ENCODE peak calls at places on chromosomes 1 and 21, in ten cellular contexts. A is left ventricle myocardium inferior; T is cardiac muscle cell; I is ovary; B is heart left ventricle; W is breast epithelium; Q is H1; C is CD4-positive, alpha-beta memory T cell; O is neural progenitor cell; G is sigmoid colon. D is an unnamed sample. For H3K4me1, the result is how much of the 10 kb centered on the place peaks cover.

GRCh38 chr1:193270996-193271395 is 84.6 kb upstream of the B3GALT2 start:
- DNase-seq in A (no peak), T (no peak), I (no peak), B (no peak), W (no peak), Q (no peak), C (no peak), O (no peak), G (no peak), D (no peak)

GRCh38 chr1:64514197-64514765 is 44.4 kb downstream of the CACHD1 start:
- DNase-seq in A (no peak), T (peak), I (no peak), B (no peak), W (no peak), Q (no peak), C (no peak), O (no peak), G (no peak), D (no peak)

GRCh38 chr1:177479600-177479999 is 308.8 kb downstream of the BRINP2 start:
- DNase-seq in A (no peak), T (no peak), I (no peak), B (no peak), W (no peak), Q (no peak), C (no peak), O (peak), G (no peak), D (no peak)

GRCh38 chr1:16152521-16153087 is 3.3 kb downstream of the EPHA2 start:
- DNase-seq in A (peak), T (no peak), I (no peak), B (no peak), W (no peak), Q (no peak), C (peak), O (peak), G (no peak), D (peak)

GRCh38 chr21:39057121-39057520 is 126.1 kb downstream of the PSMG1 start:
- DNase-seq in A (no peak), T (no peak), I (no peak), B (peak), W (no peak), Q (no peak), C (no peak), O (no peak), G (no peak), D (no peak)

GRCh38 chr1:24022611-24023359 is 42.7 kb upstream of the SRSF10 start:
- DNase-seq in A (no peak), T (no peak), I (no peak), B (no peak), W (no peak), Q (no peak), C (no peak), O (no peak), G (no peak), D (no peak)

GRCh38 chr1:187696092-187696491 is 867.3 kb downstream of the PLA2G4A start:
- DNase-seq in A (no peak), T (no peak), I (no peak), B (no peak), W (no peak), Q (no peak), C (no peak), O (no peak), G (no peak), D (no peak)

GRCh38 chr1:198443374-198444233 is 96.9 kb downstream of the ATP6V1G3 start:
- DNase-seq in A (no peak), T (no peak), I (no peak), B (no peak), W (no peak), Q (no peak), C (no peak), O (no peak), G (no peak), D (no peak)

GRCh38 chr1:145975216-145975615 is 10.7 kb downstream of the POLR3GL start:
- DNase-seq in A (no peak), T (no peak), I (no peak), B (no peak), W (no peak), Q (no peak), C (no peak), O (no peak), G (no peak), D (no peak)

GRCh38 chr1:7247683-7248401 is 462.6 kb downstream of the CAMTA1 start:
- DNase-seq in A (no peak), T (no peak), I (no peak), B (no peak), W (no peak), Q (no peak), C (no peak), O (no peak), G (no peak), D (no peak)

GRCh38 chr1:157274698-157275534 is 136.7 kb upstream of the ETV3 start:
- DNase-seq in A (no peak), T (no peak), I (no peak), B (no peak), W (no peak), Q (no peak), C (no peak), O (no peak), G (no peak), D (no peak)

GRCh38 chr1:39213511-39214002 is 9.1 kb downstream of the MACF1 start:
- DNase-seq in A (no peak), T (no peak), I (no peak), B (no peak), W (no peak), Q (no peak), C (no peak), O (peak), G (no peak), D (no peak)

GRCh38 chr21:45972716-45973474 is 8.7 kb upstream of the COL6A1 start:
- DNase-seq in A (peak), T (no peak), I (peak), B (peak), W (peak), Q (peak), C (no peak), O (peak), G (peak), D (peak)

GRCh38 chr21:45971487-45972352 is 9.8 kb upstream of the COL6A1 start:
- DNase-seq in A (peak), T (no peak), I (peak), B (peak), W (no peak), Q (no peak), C (no peak), O (no peak), G (peak), D (peak)

GRCh38 chr21:45973475-45974072 is 8.0 kb upstream of the COL6A1 start:
- DNase-seq in A (peak), T (peak), I (peak), B (peak), W (peak), Q (peak), C (peak), O (peak), G (peak), D (peak)

GRCh38 chr21:45970674-45971486 is 10.7 kb upstream of the COL6A1 start:
- DNase-seq in A (peak), T (peak), I (peak), B (peak), W (no peak), Q (peak), C (no peak), O (peak), G (peak), D (peak)

GRCh38 chr21:45972353-45972715 is 9.2 kb upstream of the COL6A1 start:
- DNase-seq in A (peak), T (no peak), I (peak), B (no peak), W (no peak), Q (peak), C (no peak), O (no peak), G (peak), D (peak)
- H3K4me3 ChIP-seq in A (peak), T (no peak), I (peak), B (no peak), W (peak), Q (peak), C (no peak), O (no peak), G (peak), D (no peak)

GRCh38 chr21:41630249-41630648 is 122.3 kb upstream of the TMPRSS2 start:
- DNase-seq in A (no peak), T (no peak), I (no peak), B (no peak), W (no peak), Q (no peak), C (no peak), O (no peak), G (no peak), D (no peak)

GRCh38 chr21:41633627-41634026 is 125.7 kb upstream of the TMPRSS2 start:
- DNase-seq in A (no peak), T (no peak), I (no peak), B (no peak), W (no peak), Q (no peak), C (no peak), O (no peak), G (no peak), D (no peak)

GRCh38 chr21:41630917-41631316 is 123.0 kb upstream of the TMPRSS2 start:
- DNase-seq in A (no peak), T (no peak), I (no peak), B (no peak), W (no peak), Q (no peak), C (no peak), O (no peak), G (no peak), D (no peak)

GRCh38 chr21:41632748-41633475 is 125.0 kb upstream of the TMPRSS2 start:
- DNase-seq in A (no peak), T (no peak), I (no peak), B (no peak), W (no peak), Q (no peak), C (no peak), O (no peak), G (no peak), D (no peak)

DNA sequence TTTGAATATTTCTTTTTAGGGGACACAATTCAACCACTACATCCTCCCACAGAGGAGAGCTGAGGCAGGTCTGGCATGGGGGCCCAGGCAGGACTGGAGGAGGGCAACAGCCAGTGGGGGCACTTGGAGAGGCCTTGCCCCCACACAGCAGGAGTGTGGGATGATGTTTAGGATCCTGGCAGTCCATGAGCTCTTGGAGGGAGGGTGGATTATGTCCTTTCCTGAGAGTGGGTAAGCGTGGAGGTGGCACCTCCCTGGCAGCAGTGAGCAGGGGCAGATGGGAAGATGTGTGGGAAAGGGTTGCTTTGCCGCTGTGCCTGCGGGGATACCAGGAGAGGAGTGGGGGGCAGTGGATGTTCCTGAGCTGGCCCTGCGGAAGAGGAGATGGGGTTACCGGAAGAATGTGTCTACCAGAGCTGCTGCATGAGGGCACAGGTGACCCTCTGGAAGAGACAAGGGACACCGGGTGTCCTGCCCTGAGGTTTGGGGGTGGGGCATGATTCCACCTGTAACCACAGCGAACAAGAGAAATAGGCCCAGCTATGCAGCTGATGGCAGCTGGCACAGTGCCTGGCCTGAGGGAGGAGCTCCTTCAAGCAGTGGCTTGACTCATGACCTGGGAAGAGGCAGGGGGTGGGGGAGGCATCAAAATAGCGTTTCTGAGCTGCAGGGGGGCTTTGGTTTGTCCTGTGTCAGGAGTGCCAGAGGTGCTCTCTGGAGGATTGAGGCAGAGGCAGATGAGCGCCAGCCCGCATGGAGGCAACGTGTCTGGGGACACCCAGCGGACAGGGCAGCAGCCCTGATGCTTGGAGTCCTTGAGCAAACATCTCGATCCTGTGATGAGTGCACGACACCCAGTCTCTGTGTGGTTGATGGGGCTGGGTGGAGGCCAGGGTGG is 123.9 kb upstream of the TMPRSS2 start:
- DNase-seq in A (no peak), T (no peak), I (no peak), B (no peak), W (peak), Q (no peak), C (no peak), O (no peak), G (no peak), D (peak)
- H3K4me1 ChIP-seq in A (under half), T (under half), I (under half), B (under half), W (under half), Q (under half), C (under half), O (under half), G (under half), D (under half)

DNA sequence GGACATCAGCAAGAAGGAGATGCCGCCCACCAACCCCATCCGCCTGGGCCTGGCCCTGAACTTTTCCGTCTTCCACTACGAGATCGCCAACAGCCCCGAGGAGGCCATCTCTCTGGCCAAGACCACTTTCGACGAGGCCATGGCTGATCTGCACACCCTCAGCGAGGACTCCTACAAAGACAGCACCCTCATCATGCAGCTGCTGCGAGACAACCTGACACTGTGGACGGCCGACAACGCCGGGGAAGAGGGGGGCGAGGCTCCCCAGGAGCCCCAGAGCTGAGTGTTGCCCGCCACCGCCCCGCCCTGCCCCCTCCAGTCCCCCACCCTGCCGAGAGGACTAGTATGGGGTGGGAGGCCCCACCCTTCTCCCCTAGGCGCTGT is 720 bp downstream of the SFN start:
- DNase-seq in A (no peak), T (no peak), I (no peak), B (no peak), W (no peak), Q (no peak), C (no peak), O (no peak), G (no peak), D (peak)
- H3K4me3 ChIP-seq in A (peak), T (no peak), I (peak), B (no peak), W (peak), Q (no peak), C (no peak), O (no peak), G (peak), D (no peak)

GRCh38 chr1:86760199-86760598 is 55.8 kb downstream of the SH3GLB1 start:
- DNase-seq in A (no peak), T (no peak), I (no peak), B (no peak), W (no peak), Q (no peak), C (no peak), O (no peak), G (no peak), D (no peak)

GRCh38 chr1:86762336-86762735 is 58.0 kb downstream of the SH3GLB1 start:
- DNase-seq in A (no peak), T (no peak), I (no peak), B (no peak), W (no peak), Q (no peak), C (no peak), O (no peak), G (no peak), D (no peak)

GRCh38 chr1:86757272-86757984 is 53.1 kb downstream of the SH3GLB1 start:
- DNase-seq in A (no peak), T (no peak), I (no peak), B (no peak), W (peak), Q (no peak), C (no peak), O (no peak), G (peak), D (no peak)

GRCh38 chr1:86756062-86756406 is 51.7 kb downstream of the SH3GLB1 start:
- DNase-seq in A (no peak), T (no peak), I (no peak), B (no peak), W (no peak), Q (no peak), C (no peak), O (no peak), G (no peak), D (no peak)

GRCh38 chr1:86758570-86758969 is 54.2 kb downstream of the SH3GLB1 start:
- DNase-seq in A (no peak), T (no peak), I (no peak), B (no peak), W (no peak), Q (no peak), C (no peak), O (no peak), G (no peak), D (no peak)
- H3K4me1 ChIP-seq in A (under half), T (under half), I (under half), B (under half), W (under half), Q (under half), C (under half), O (under half), G (under half), D (under half)

GRCh38 chr1:46575778-46576177 is 24.3 kb upstream of the KNCN start:
- DNase-seq in A (no peak), T (no peak), I (no peak), B (no peak), W (no peak), Q (no peak), C (no peak), O (peak), G (no peak), D (no peak)
- H3K4me3 ChIP-seq in A (no peak), T (no peak), I (no peak), B (no peak), W (no peak), Q (no peak), C (no peak), O (peak), G (no peak), D (no peak)

GRCh38 chr1:207027221-207027777 is 5.3 kb downstream of the C1orf116 start:
- DNase-seq in A (no peak), T (no peak), I (no peak), B (no peak), W (peak), Q (no peak), C (no peak), O (no peak), G (no peak), D (peak)

GRCh38 chr1:207027921-207028320 is 4.6 kb downstream of the C1orf116 start:
- DNase-seq in A (no peak), T (no peak), I (no peak), B (no peak), W (no peak), Q (no peak), C (no peak), O (no peak), G (no peak), D (no peak)

GRCh38 chr1:207029991-207030521 is 2.5 kb downstream of the C1orf116 start:
- DNase-seq in A (no peak), T (no peak), I (no peak), B (no peak), W (no peak), Q (no peak), C (no peak), O (no peak), G (no peak), D (no peak)

GRCh38 chr1:207030522-207031009 is 2.0 kb downstream of the C1orf116 start:
- DNase-seq in A (no peak), T (no peak), I (no peak), B (no peak), W (no peak), Q (no peak), C (no peak), O (no peak), G (no peak), D (no peak)

GRCh38 chr1:207028884-207029283 is 3.7 kb downstream of the C1orf116 start:
- DNase-seq in A (no peak), T (no peak), I (no peak), B (no peak), W (no peak), Q (no peak), C (no peak), O (no peak), G (no peak), D (no peak)
- H3K4me1 ChIP-seq in A (half or more), T (under half), I (under half), B (under half), W (under half), Q (under half), C (under half), O (under half), G (under half), D (under half)

DNA sequence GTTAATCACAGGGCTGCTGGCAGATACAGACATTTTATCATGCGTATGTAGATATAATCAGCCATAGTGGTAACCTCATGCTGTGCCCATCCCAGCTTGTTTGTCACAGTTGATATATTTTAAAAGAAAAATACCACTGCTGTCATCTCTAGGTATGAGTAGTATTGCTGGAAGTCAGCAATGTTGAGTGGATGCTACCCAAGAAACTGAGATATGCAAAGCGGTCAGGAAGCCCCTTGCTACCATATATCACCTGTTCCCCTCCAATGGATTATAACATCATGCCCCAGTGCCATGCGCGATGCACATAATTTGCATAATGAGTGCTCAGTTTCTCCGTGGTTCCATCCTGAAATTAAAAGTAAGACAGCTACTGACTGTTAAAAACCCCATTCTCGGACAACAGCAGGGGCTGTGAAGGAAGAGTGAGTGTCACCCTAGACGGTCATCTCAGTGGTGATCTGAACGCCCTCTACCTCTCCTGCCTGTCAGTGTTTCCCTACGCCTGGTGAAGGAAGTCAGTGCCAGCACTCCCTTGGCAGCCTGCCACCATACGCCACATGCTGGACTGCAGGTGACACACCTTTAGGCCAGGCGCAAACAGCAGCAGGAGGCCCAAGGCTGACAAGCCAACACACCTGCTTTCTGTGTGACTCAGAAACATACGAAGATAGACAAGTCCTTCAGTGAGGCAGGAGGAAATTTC is 2.7 kb downstream of the IL10RB start:
- DNase-seq in A (no peak), T (no peak), I (no peak), B (peak), W (peak), Q (no peak), C (peak), O (no peak), G (no peak), D (peak)
- H3K4me3 ChIP-seq in A (no peak), T (no peak), I (no peak), B (no peak), W (no peak), Q (no peak), C (no peak), O (no peak), G (no peak), D (no peak)

GRCh38 chr1:150548632-150549495 is at the start of gene ADAMTSL4:
- DNase-seq in A (peak), T (peak), I (peak), B (no peak), W (no peak), Q (no peak), C (peak), O (peak), G (peak), D (peak)

GRCh38 chr1:150549496-150550221 is 451 bp downstream of the ADAMTSL4 start:
- DNase-seq in A (peak), T (peak), I (peak), B (no peak), W (no peak), Q (no peak), C (peak), O (peak), G (peak), D (peak)

GRCh38 chr1:150546294-150546937 is 2.8 kb upstream of the ADAMTSL4 start:
- DNase-seq in A (no peak), T (no peak), I (no peak), B (no peak), W (no peak), Q (no peak), C (no peak), O (no peak), G (no peak), D (no peak)

GRCh38 chr1:150550222-150551048 is 1.2 kb downstream of the ADAMTSL4 start:
- DNase-seq in A (no peak), T (no peak), I (peak), B (no peak), W (no peak), Q (no peak), C (peak), O (peak), G (peak), D (no peak)

DNA sequence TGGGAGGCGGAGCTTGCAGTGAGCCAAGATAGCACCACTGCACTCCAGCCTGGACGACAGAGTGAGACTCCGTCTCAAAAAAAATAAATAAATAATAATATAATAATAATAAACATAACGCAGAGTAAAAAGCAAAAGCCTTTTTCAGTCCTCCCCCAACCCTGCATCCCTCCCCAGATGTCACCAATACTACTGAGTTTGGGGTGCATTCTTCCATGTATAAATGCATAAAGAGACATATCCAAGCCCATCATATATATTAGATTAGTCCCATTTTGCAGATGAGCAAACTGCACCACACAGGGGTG is 930 bp upstream of the ADAMTSL4 start:
- DNase-seq in A (no peak), T (no peak), I (no peak), B (no peak), W (no peak), Q (no peak), C (peak), O (no peak), G (no peak), D (no peak)
- H3K4me1 ChIP-seq in A (half or more), T (under half), I (under half), B (under half), W (under half), Q (under half), C (under half), O (under half), G (under half), D (under half)

GRCh38 chr1:205668951-205669340 is 11.4 kb downstream of the SLC45A3 start:
- DNase-seq in A (no peak), T (no peak), I (no peak), B (no peak), W (no peak), Q (no peak), C (no peak), O (peak), G (no peak), D (no peak)
- H3K4me3 ChIP-seq in A (no peak), T (no peak), I (no peak), B (no peak), W (no peak), Q (no peak), C (no peak), O (no peak), G (no peak), D (no peak)

D was measured in kidney.